ENCODE peak calls at places on chromosomes 5 and 9, in nine cellular contexts. One of them, this sample, is unnamed.

GRCh38 chr9:85224729-85225128 is 517.0 kb downstream of the AGTPBP1 start:
- DNase-seq in tibial nerve: no peak
- DNase-seq in neural progenitor cell: no peak
- DNase-seq in sigmoid colon: no peak
- DNase-seq in cardiac muscle cell: peak
- DNase-seq in CD8-positive, alpha-beta T cell: no peak
- DNase-seq in neural crest cell: no peak
- DNase-seq in HFFc6: peak
- DNase-seq in fibroblast of mammary gland: peak
- DNase-seq in this sample: peak

GRCh38 chr5:82183828-82184227 is 94.3 kb downstream of the RPS23 start:
- DNase-seq in sigmoid colon: no peak
- DNase-seq in fibroblast of mammary gland: peak
- DNase-seq in HFFc6: peak
- DNase-seq in neural progenitor cell: no peak
- DNase-seq in tibial nerve: no peak
- DNase-seq in CD8-positive, alpha-beta T cell: no peak
- DNase-seq in neural crest cell: no peak
- DNase-seq in cardiac muscle cell: peak
- DNase-seq in this sample: peak

GRCh38 chr5:10577371-10578291 is 13.8 kb downstream of the ANKRD33B start:
- DNase-seq in HFFc6: peak
- DNase-seq in neural crest cell: no peak
- DNase-seq in sigmoid colon: no peak
- DNase-seq in fibroblast of mammary gland: peak
- DNase-seq in tibial nerve: no peak
- DNase-seq in CD8-positive, alpha-beta T cell: no peak
- DNase-seq in neural progenitor cell: no peak
- DNase-seq in cardiac muscle cell: peak
- DNase-seq in this sample: peak

GRCh38 chr5:170941788-170942187 is 80.0 kb downstream of the RANBP17 start:
- DNase-seq in HFFc6: no peak
- DNase-seq in fibroblast of mammary gland: no peak
- DNase-seq in neural crest cell: no peak
- DNase-seq in neural progenitor cell: no peak
- DNase-seq in cardiac muscle cell: no peak
- DNase-seq in tibial nerve: no peak
- DNase-seq in sigmoid colon: no peak
- DNase-seq in CD8-positive, alpha-beta T cell: no peak
- DNase-seq in this sample: no peak

GRCh38 chr5:16490911-16491310 is 25.3 kb upstream of the ZNF622 start:
- DNase-seq in tibial nerve: no peak
- DNase-seq in sigmoid colon: no peak
- DNase-seq in HFFc6: no peak
- DNase-seq in CD8-positive, alpha-beta T cell: no peak
- DNase-seq in neural progenitor cell: no peak
- DNase-seq in cardiac muscle cell: no peak
- DNase-seq in fibroblast of mammary gland: no peak
- DNase-seq in neural crest cell: no peak
- DNase-seq in this sample: no peak

GRCh38 chr5:143509758-143510221 is 106.3 kb upstream of the NR3C1 start:
- DNase-seq in fibroblast of mammary gland: no peak
- DNase-seq in neural crest cell: no peak
- DNase-seq in sigmoid colon: no peak
- DNase-seq in cardiac muscle cell: no peak
- DNase-seq in CD8-positive, alpha-beta T cell: no peak
- DNase-seq in tibial nerve: no peak
- DNase-seq in HFFc6: no peak
- DNase-seq in neural progenitor cell: no peak
- DNase-seq in this sample: no peak

GRCh38 chr9:80125731-80126264 is 554.0 kb downstream of the TLE4 start:
- DNase-seq in cardiac muscle cell: no peak
- DNase-seq in fibroblast of mammary gland: peak
- DNase-seq in neural crest cell: no peak
- DNase-seq in neural progenitor cell: no peak
- DNase-seq in sigmoid colon: no peak
- DNase-seq in HFFc6: no peak
- DNase-seq in tibial nerve: no peak
- DNase-seq in CD8-positive, alpha-beta T cell: no peak
- DNase-seq in this sample: no peak

GRCh38 chr5:163094492-163095180 is 342.8 kb upstream of the CCNG1 start:
- DNase-seq in tibial nerve: no peak
- DNase-seq in sigmoid colon: no peak
- DNase-seq in fibroblast of mammary gland: no peak
- DNase-seq in neural crest cell: no peak
- DNase-seq in HFFc6: no peak
- DNase-seq in cardiac muscle cell: no peak
- DNase-seq in neural progenitor cell: no peak
- DNase-seq in CD8-positive, alpha-beta T cell: no peak
- DNase-seq in this sample: no peak

GRCh38 chr5:139312075-139312474 is 18.5 kb downstream of the MATR3 start:
- DNase-seq in sigmoid colon: no peak
- DNase-seq in fibroblast of mammary gland: no peak
- DNase-seq in tibial nerve: no peak
- DNase-seq in HFFc6: no peak
- DNase-seq in neural crest cell: no peak
- DNase-seq in CD8-positive, alpha-beta T cell: no peak
- DNase-seq in neural progenitor cell: peak
- DNase-seq in cardiac muscle cell: no peak
- DNase-seq in this sample: no peak

GRCh38 chr5:129135633-129136032 is 41.1 kb downstream of the ISOC1 start:
- DNase-seq in tibial nerve: no peak
- DNase-seq in neural crest cell: no peak
- DNase-seq in CD8-positive, alpha-beta T cell: no peak
- DNase-seq in cardiac muscle cell: peak
- DNase-seq in neural progenitor cell: peak
- DNase-seq in sigmoid colon: no peak
- DNase-seq in fibroblast of mammary gland: no peak
- DNase-seq in HFFc6: no peak
- DNase-seq in this sample: no peak

GRCh38 chr9:122832194-122832593 is 3.8 kb upstream of the PDCL start:
- DNase-seq in neural progenitor cell: no peak
- DNase-seq in cardiac muscle cell: no peak
- DNase-seq in fibroblast of mammary gland: no peak
- DNase-seq in neural crest cell: no peak
- DNase-seq in HFFc6: no peak
- DNase-seq in sigmoid colon: no peak
- DNase-seq in tibial nerve: no peak
- DNase-seq in CD8-positive, alpha-beta T cell: no peak
- DNase-seq in this sample: no peak

GRCh38 chr9:122837266-122837850 is 9.0 kb upstream of the PDCL start:
- DNase-seq in neural crest cell: no peak
- DNase-seq in tibial nerve: no peak
- DNase-seq in HFFc6: no peak
- DNase-seq in neural progenitor cell: no peak
- DNase-seq in cardiac muscle cell: no peak
- DNase-seq in fibroblast of mammary gland: no peak
- DNase-seq in sigmoid colon: no peak
- DNase-seq in CD8-positive, alpha-beta T cell: no peak
- DNase-seq in this sample: no peak

DNA sequence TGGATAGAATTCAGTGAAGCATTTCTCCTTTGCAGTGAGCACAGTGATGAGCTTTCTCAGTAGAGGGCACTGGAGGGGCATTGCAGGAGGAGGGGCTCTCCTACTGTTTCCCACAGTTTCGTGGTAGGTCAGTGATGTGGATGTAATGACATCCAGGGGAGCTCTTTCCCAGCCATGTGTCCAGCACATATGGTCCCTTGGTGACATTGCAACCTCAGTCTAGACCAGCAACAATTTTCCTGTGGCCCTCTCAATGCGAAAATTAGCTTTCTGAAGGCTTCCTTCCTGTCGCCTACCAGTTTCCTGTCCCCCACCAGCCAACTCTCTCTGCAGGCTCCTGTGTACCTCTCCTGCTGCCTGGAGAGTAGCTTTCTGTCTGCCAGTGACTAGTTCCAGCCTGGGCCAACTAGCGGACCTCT is 6.9 kb upstream of the PDCL start:
- DNase-seq in neural crest cell: no peak
- DNase-seq in cardiac muscle cell: no peak
- DNase-seq in CD8-positive, alpha-beta T cell: peak
- DNase-seq in tibial nerve: no peak
- DNase-seq in HFFc6: no peak
- DNase-seq in sigmoid colon: no peak
- DNase-seq in fibroblast of mammary gland: no peak
- DNase-seq in neural progenitor cell: peak
- DNase-seq in this sample: no peak
- TF ChIP-seq CTCF in neural crest cell: no peak
- TF ChIP-seq CTCF in cardiac muscle cell: peak
- TF ChIP-seq CTCF in CD8-positive, alpha-beta T cell: no peak
- TF ChIP-seq CTCF in tibial nerve: no peak
- TF ChIP-seq CTCF in HFFc6: no peak
- TF ChIP-seq CTCF in sigmoid colon: no peak
- TF ChIP-seq CTCF in fibroblast of mammary gland: peak
- TF ChIP-seq CTCF in neural progenitor cell: peak
- TF ChIP-seq CTCF in this sample: no peak

GRCh38 chr5:127799293-127799905 is 96.2 kb downstream of the CCDC192 start:
- DNase-seq in fibroblast of mammary gland: no peak
- DNase-seq in CD8-positive, alpha-beta T cell: no peak
- DNase-seq in HFFc6: no peak
- DNase-seq in neural crest cell: no peak
- DNase-seq in neural progenitor cell: no peak
- DNase-seq in cardiac muscle cell: no peak
- DNase-seq in tibial nerve: no peak
- DNase-seq in sigmoid colon: no peak
- DNase-seq in this sample: no peak
- TF ChIP-seq CTCF in fibroblast of mammary gland: no peak
- TF ChIP-seq CTCF in CD8-positive, alpha-beta T cell: no peak
- TF ChIP-seq CTCF in HFFc6: no peak
- TF ChIP-seq CTCF in neural crest cell: no peak
- TF ChIP-seq CTCF in neural progenitor cell: peak
- TF ChIP-seq CTCF in cardiac muscle cell: no peak
- TF ChIP-seq CTCF in tibial nerve: no peak
- TF ChIP-seq CTCF in sigmoid colon: no peak
- TF ChIP-seq CTCF in this sample: no peak

GRCh38 chr5:33299621-33300208 is 141.1 kb upstream of the TARS1 start:
- DNase-seq in tibial nerve: no peak
- DNase-seq in cardiac muscle cell: peak
- DNase-seq in fibroblast of mammary gland: peak
- DNase-seq in sigmoid colon: no peak
- DNase-seq in HFFc6: peak
- DNase-seq in CD8-positive, alpha-beta T cell: no peak
- DNase-seq in neural progenitor cell: peak
- DNase-seq in neural crest cell: no peak
- DNase-seq in this sample: peak
- TF ChIP-seq CTCF in tibial nerve: peak
- TF ChIP-seq CTCF in cardiac muscle cell: peak
- TF ChIP-seq CTCF in fibroblast of mammary gland: peak
- TF ChIP-seq CTCF in sigmoid colon: peak
- TF ChIP-seq CTCF in HFFc6: peak
- TF ChIP-seq CTCF in CD8-positive, alpha-beta T cell: no peak
- TF ChIP-seq CTCF in neural progenitor cell: peak
- TF ChIP-seq CTCF in neural crest cell: peak
- TF ChIP-seq CTCF in this sample: peak

GRCh38 chr5:96222129-96222528 is 210.9 kb downstream of the PCSK1 start:
- DNase-seq in cardiac muscle cell: no peak
- DNase-seq in sigmoid colon: no peak
- DNase-seq in HFFc6: no peak
- DNase-seq in tibial nerve: no peak
- DNase-seq in neural progenitor cell: no peak
- DNase-seq in CD8-positive, alpha-beta T cell: no peak
- DNase-seq in fibroblast of mammary gland: no peak
- DNase-seq in neural crest cell: no peak
- DNase-seq in this sample: no peak
- TF ChIP-seq CTCF in cardiac muscle cell: no peak
- TF ChIP-seq CTCF in sigmoid colon: no peak
- TF ChIP-seq CTCF in HFFc6: no peak
- TF ChIP-seq CTCF in tibial nerve: no peak
- TF ChIP-seq CTCF in neural progenitor cell: no peak
- TF ChIP-seq CTCF in CD8-positive, alpha-beta T cell: no peak
- TF ChIP-seq CTCF in fibroblast of mammary gland: no peak
- TF ChIP-seq CTCF in neural crest cell: no peak
- TF ChIP-seq CTCF in this sample: no peak

GRCh38 chr5:86442036-86442435 is 175.7 kb upstream of the COX7C start:
- DNase-seq in neural progenitor cell: no peak
- DNase-seq in fibroblast of mammary gland: no peak
- DNase-seq in cardiac muscle cell: no peak
- DNase-seq in sigmoid colon: no peak
- DNase-seq in neural crest cell: no peak
- DNase-seq in HFFc6: no peak
- DNase-seq in tibial nerve: no peak
- DNase-seq in CD8-positive, alpha-beta T cell: no peak
- DNase-seq in this sample: no peak
- TF ChIP-seq CTCF in neural progenitor cell: no peak
- TF ChIP-seq CTCF in fibroblast of mammary gland: no peak
- TF ChIP-seq CTCF in cardiac muscle cell: no peak
- TF ChIP-seq CTCF in sigmoid colon: no peak
- TF ChIP-seq CTCF in neural crest cell: no peak
- TF ChIP-seq CTCF in HFFc6: no peak
- TF ChIP-seq CTCF in tibial nerve: no peak
- TF ChIP-seq CTCF in CD8-positive, alpha-beta T cell: no peak
- TF ChIP-seq CTCF in this sample: no peak